ENCODE peak calls at places on chromosome 11, in ten cellular contexts. B, L, Z, Q, K, E, N, Y, I and S are unnamed samples.

GRCh38 chr11:95867105-95867504 is 56.8 kb downstream of the MTMR2 start:
- DNase-seq in B (no peak), E (no peak), Y (no peak), Q (no peak), K (no peak), L (no peak), I (no peak), Z (no peak), N (no peak), S (no peak)

GRCh38 chr11:6418958-6419611 is at the start of gene APBB1:
- DNase-seq in Z (peak; percentile 47), N (peak; percentile 28), B (peak; percentile 70), I (peak; percentile 67), E (peak; percentile 71), L (peak; percentile 48), Y (peak; percentile 70), Q (peak; percentile 77), K (no peak), S (peak; percentile 91)

GRCh38 chr11:69841859-69842698 is 22.9 kb upstream of the FGF3 start:
- DNase-seq in L (peak; percentile 13), B (no peak), K (no peak), E (peak; percentile 16), Q (no peak), N (no peak), Y (peak; percentile 30), I (no peak), Z (no peak), S (peak; percentile 56)

GRCh38 chr11:10550988-10551657 is 10.1 kb upstream of the RNF141 start:
- DNase-seq in Y (no peak), N (no peak), Q (no peak), I (no peak), E (no peak), B (no peak), Z (no peak), L (no peak), K (no peak), S (no peak)

GRCh38 chr11:129315781-129316579 is 59.7 kb upstream of the BARX2 start:
- DNase-seq in B (no peak), Y (peak; percentile 87), I (peak; percentile 46), Q (no peak), L (no peak), Z (no peak), K (no peak), N (no peak), E (peak; percentile 68), S (no peak)

GRCh38 chr11:97019305-97019704 is 629.5 kb downstream of the JRKL start:
- DNase-seq in I (no peak), N (no peak), Q (no peak), Z (no peak), L (no peak), E (no peak), K (no peak), B (no peak), Y (no peak), S (no peak)

GRCh38 chr11:46723359-46723680 is 4.3 kb downstream of the F2 start:
- DNase-seq in E (no peak), Q (no peak), Z (no peak), B (no peak), I (no peak), N (no peak), L (no peak), K (no peak), Y (no peak), S (no peak)

GRCh38 chr11:108135845-108136599 is 14.7 kb downstream of the ACAT1 start:
- DNase-seq in K (no peak), L (peak; percentile 10), N (peak; percentile 23), Z (no peak), Q (no peak), I (no peak), E (no peak), B (no peak), Y (no peak), S (no peak)

GRCh38 chr11:95301497-95301896 is 70.5 kb upstream of the SESN3 start:
- DNase-seq in K (no peak), E (peak; percentile 53), I (peak; percentile 30), Y (no peak), N (peak; percentile 71), B (peak; percentile 38), Q (no peak), L (no peak), Z (no peak), S (no peak)

GRCh38 chr11:94175545-94175944 is 46.9 kb downstream of the PANX1 start:
- DNase-seq in Z (peak; percentile 46), K (no peak), L (peak; percentile 86), I (no peak), Y (no peak), Q (no peak), E (no peak), N (peak; percentile 97), B (no peak), S (no peak)

GRCh38 chr11:109075976-109076375 is 346.0 kb upstream of the C11orf87 start:
- DNase-seq in I (no peak), B (no peak), E (no peak), Z (no peak), N (no peak), Q (no peak), K (no peak), Y (no peak), L (no peak), S (no peak)

GRCh38 chr11:62832346-62833234 is at the start of gene TEX54:
- DNase-seq in N (no peak), E (peak; percentile 58), B (peak; percentile 75), Z (peak; percentile 17), L (peak; percentile 22), K (no peak), Y (peak; percentile 42), I (peak; percentile 32), Q (peak; percentile 45), S (peak; percentile 85)

GRCh38 chr11:66419825-66420224 is 1.0 kb upstream of the NPAS4 start:
- DNase-seq in E (no peak), L (no peak), Z (no peak), Y (no peak), N (no peak), Q (no peak), B (no peak), I (no peak), K (no peak), S (no peak)

GRCh38 chr11:115503083-115503885 is 931 bp downstream of the CADM1 start:
- DNase-seq in I (peak; percentile 69), K (no peak), Y (peak; percentile 67), N (peak; percentile 54), Z (no peak), L (peak; percentile 71), B (peak; percentile 77), Q (peak; percentile 64), E (peak; percentile 78), S (peak; percentile 81)

GRCh38 chr11:114044042-114044871 is 15.3 kb upstream of the ZBTB16 start:
- DNase-seq in B (peak; percentile 54), Z (no peak), I (no peak), L (no peak), E (no peak), Q (no peak), K (no peak), N (no peak), Y (peak; percentile 73), S (no peak)

GRCh38 chr11:24386551-24387404 is 110.1 kb upstream of the LUZP2 start:
- DNase-seq in N (peak; percentile 26), B (no peak), Q (no peak), K (peak; percentile 24), Y (no peak), I (no peak), Z (peak; percentile 48), L (peak; percentile 68), E (no peak), S (no peak)

GRCh38 chr11:99246199-99246598 is 225.4 kb downstream of the CNTN5 start:
- DNase-seq in Z (no peak), B (no peak), I (no peak), K (no peak), N (no peak), L (no peak), Q (no peak), E (no peak), Y (no peak), S (no peak)

GRCh38 chr11:74749965-74750296 is 1.3 kb downstream of the RNF169 start:
- DNase-seq in L (no peak), K (no peak), Y (no peak), Z (no peak), I (no peak), B (no peak), N (no peak), Q (no peak), E (no peak), S (no peak)

DNA sequence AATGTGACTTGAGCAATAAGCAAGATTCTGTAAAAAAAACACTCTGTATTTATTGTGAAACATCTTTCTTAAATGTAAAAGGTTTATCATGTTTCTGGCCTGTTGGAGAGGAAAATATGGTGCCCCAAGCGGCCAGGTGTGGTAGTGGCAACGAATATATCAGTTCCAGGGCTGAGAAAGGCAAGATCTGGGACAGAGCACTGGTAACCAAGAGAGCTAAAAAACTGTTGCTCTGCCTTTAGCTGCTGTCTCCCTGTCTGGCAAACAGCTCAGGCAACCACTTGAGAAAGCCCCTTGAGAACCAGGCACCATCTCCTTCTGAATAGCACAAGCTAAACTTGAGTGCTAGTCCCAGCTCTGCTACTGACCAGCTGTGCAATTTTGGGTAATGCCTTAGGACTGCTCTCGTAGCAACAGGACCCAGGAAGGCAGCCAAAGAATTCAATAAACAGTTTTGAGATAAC is 129.9 kb downstream of the KCNC1 start:
- DNase-seq in B (no peak), I (peak; percentile 32), Q (no peak), E (no peak), Z (no peak), L (no peak), N (no peak), Y (peak; percentile 26), K (no peak), S (no peak)
- TF ChIP-seq CTCF in B (peak; percentile 32), I (no peak), Q (no peak), E (peak; percentile 41), Z (peak; percentile 75), L (peak; percentile 26), N (peak; percentile 47), Y (peak; percentile 36), K (peak; percentile 56), S (no peak)

DNA sequence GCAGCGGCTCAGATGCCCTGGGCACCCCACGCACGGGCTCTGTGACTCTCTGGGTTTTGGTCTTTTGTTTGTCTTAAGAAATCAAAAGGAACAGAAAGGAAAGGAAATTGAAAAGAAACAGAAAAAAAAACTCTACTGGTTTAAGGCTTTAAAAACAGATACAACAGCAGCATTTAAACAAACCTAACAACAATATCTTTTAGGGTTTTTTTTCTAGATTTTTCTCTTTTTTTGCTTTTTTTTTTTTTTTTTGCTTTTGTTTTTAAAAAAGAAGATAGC is 17.2 kb downstream of the SLC22A12 start:
- DNase-seq in N (no peak), Y (no peak), E (no peak), K (no peak), L (no peak), I (no peak), Z (no peak), B (no peak), Q (no peak), S (no peak)
- H3K4me3 ChIP-seq in N (no peak overlapping the region), Y (no peak overlapping the region), E (peak overlapping the region; percentile 19), K (no peak overlapping the region), L (no peak overlapping the region), I (no peak overlapping the region), Z (no peak overlapping the region), B (no peak overlapping the region), Q (peak overlapping the region; percentile 25), S (no peak overlapping the region)

GRCh38 chr11:64718780-64719124 is 4.2 kb downstream of the NRXN2 start:
- DNase-seq in E (no peak), Y (no peak), Q (no peak), Z (no peak), L (no peak), B (no peak), K (no peak), N (no peak), I (no peak), S (no peak)
- H3K27me3 ChIP-seq in E (peaks cover 85% of the 10 kb centered on the region), Y (peaks cover 41% of the 10 kb centered on the region), Q (peaks cover 18% of the 10 kb centered on the region), Z (peaks cover 43% of the 10 kb centered on the region), L (peaks cover 82% of the 10 kb centered on the region), B (peaks cover 44% of the 10 kb centered on the region), K (peaks cover 74% of the 10 kb centered on the region), N (peaks cover 47% of the 10 kb centered on the region), I (peaks cover 79% of the 10 kb centered on the region), S (peaks cover 62% of the 10 kb centered on the region)

GRCh38 chr11:68025047-68025446 is 5.4 kb upstream of the NDUFS8 start:
- DNase-seq in B (no peak), L (no peak), I (no peak), N (no peak), Z (no peak), E (no peak), K (no peak), Y (no peak), Q (no peak), S (no peak)
- TF ChIP-seq CTCF in B (no peak), L (no peak), I (no peak), N (no peak), Z (peak; percentile 30), E (no peak), K (no peak), Y (no peak), Q (no peak), S (no peak)